ENCODE peak calls at places on chromosomes 13 and 19, in seven cellular contexts. M is ovary, E is body of pancreas, J is right atrium auricular region, B is upper lobe of right lung, H is pancreas, G is ascending aorta. L is an unnamed sample. For H3K4me1, the result is how much of the 10 kb centered on the place peaks cover.

GRCh38 chr13:49226613-49227012 is 6.5 kb downstream of the MLNR start:
- DNase-seq in G (no peak), E (no peak), M (no peak), J (no peak), H (no peak), B (no peak), L (no peak)

GRCh38 chr19:55085923-55086715 is 10.4 kb downstream of the EPS8L1 start:
- DNase-seq in E (no peak), G (no peak), H (no peak), M (no peak), B (no peak), J (no peak), L (no peak)

GRCh38 chr13:113601166-113602070 is 16.9 kb downstream of the TFDP1 start:
- DNase-seq in E (no peak), M (no peak), G (no peak), B (no peak), H (no peak), J (no peak), L (no peak)

GRCh38 chr13:112685856-112686255 is 4.0 kb upstream of the ATP11A start:
- DNase-seq in H (no peak), G (peak), M (no peak), B (peak), J (peak), E (peak), L (no peak)

GRCh38 chr19:31668916-31669315 is 319.7 kb upstream of the TSHZ3 start:
- DNase-seq in B (no peak), H (no peak), G (no peak), J (no peak), E (no peak), M (no peak), L (no peak)

GRCh38 chr13:46296920-46297319 is 85.2 kb downstream of the LRRC63 start:
- DNase-seq in B (no peak), E (peak), M (no peak), J (no peak), H (no peak), G (no peak), L (no peak)

GRCh38 chr13:112434032-112434431 is 57.9 kb downstream of the SPACA7 start:
- DNase-seq in G (no peak), H (no peak), M (no peak), E (no peak), B (no peak), J (peak), L (no peak)

GRCh38 chr13:23570099-23570926 is at the start of gene TNFRSF19:
- DNase-seq in E (peak), M (no peak), B (no peak), H (no peak), G (no peak), J (peak), L (no peak)

GRCh38 chr13:71290963-71291937 is 575.8 kb downstream of the DACH1 start:
- DNase-seq in G (peak), M (no peak), H (peak), E (peak), B (no peak), J (no peak), L (peak)

GRCh38 chr13:48585456-48585840 is 52.6 kb upstream of the RCBTB2 start:
- DNase-seq in J (no peak), B (no peak), M (no peak), H (no peak), G (no peak), E (peak), L (no peak)

GRCh38 chr19:27735314-27735713 is 1477.6 kb downstream of the UQCRFS1 start:
- DNase-seq in H (no peak), B (no peak), J (peak), M (no peak), G (no peak), E (no peak), L (no peak)

GRCh38 chr19:35718345-35719041 is 690 bp downstream of the KMT2B start:
- DNase-seq in M (peak), J (no peak), E (peak), H (peak), G (peak), B (peak), L (peak)

GRCh38 chr13:97367016-97367415 is 67.0 kb upstream of the RAP2A start:
- DNase-seq in E (peak), G (no peak), H (no peak), M (no peak), B (no peak), J (no peak), L (no peak)

GRCh38 chr13:109785892-109786450 is 412 bp downstream of the IRS2 start:
- DNase-seq in G (no peak), M (no peak), J (no peak), E (peak), H (no peak), B (no peak), L (no peak)

GRCh38 chr19:12293771-12294307 is 844 bp downstream of the ZNF44 start:
- DNase-seq in M (peak), J (peak), B (peak), H (peak), G (peak), E (peak), L (peak)

GRCh38 chr19:12647490-12648071 is 19.0 kb downstream of the MAN2B1 start:
- DNase-seq in J (no peak), G (no peak), M (peak), E (peak), H (peak), B (peak), L (no peak)

GRCh38 chr19:4622695-4623421 is 16.5 kb upstream of the TNFAIP8L1 start:
- DNase-seq in H (no peak), G (no peak), M (no peak), E (no peak), J (no peak), B (no peak), L (no peak)

GRCh38 chr13:103100795-103101194 is 34.6 kb upstream of the SLC10A2 start:
- DNase-seq in G (no peak), M (no peak), B (no peak), H (no peak), J (no peak), E (no peak), L (no peak)

GRCh38 chr19:23075031-23075733 is 41.6 kb upstream of the ZNF730 start:
- DNase-seq in M (peak), J (peak), H (peak), G (peak), E (peak), B (peak), L (no peak)

GRCh38 chr19:20179946-20180345 is 12.9 kb downstream of the ZNF486 start:
- DNase-seq in M (no peak), E (no peak), J (no peak), G (no peak), H (no peak), B (no peak), L (no peak)

GRCh38 chr13:32267836-32268439 is 47.2 kb downstream of the ZAR1L start:
- DNase-seq in G (no peak), E (peak), M (no peak), H (peak), J (no peak), B (peak), L (peak)

GRCh38 chr19:12778020-12778904 is 2.9 kb upstream of the HOOK2 start:
- DNase-seq in H (peak), E (peak), G (peak), B (peak), M (peak), J (peak), L (peak)

GRCh38 chr13:71240906-71241305 is 626.1 kb downstream of the DACH1 start:
- DNase-seq in M (no peak), J (no peak), E (no peak), H (no peak), G (no peak), B (no peak), L (no peak)

GRCh38 chr19:39828015-39828633 is 5.8 kb downstream of the DYRK1B start:
- DNase-seq in B (no peak), G (no peak), J (no peak), E (no peak), H (no peak), M (no peak), L (no peak)

GRCh38 chr19:48629599-48630288 is 7.4 kb downstream of the DBP start:
- DNase-seq in G (no peak), J (peak), M (peak), B (peak), H (peak), E (no peak), L (no peak)

GRCh38 chr19:27966390-27966816 is 1246.5 kb downstream of the UQCRFS1 start:
- DNase-seq in M (no peak), H (no peak), B (no peak), E (no peak), J (no peak), G (no peak), L (no peak)

GRCh38 chr13:46559272-46559805 is 6.4 kb downstream of the LRCH1 start:
- DNase-seq in B (no peak), E (no peak), G (no peak), H (no peak), J (no peak), M (no peak), L (no peak)

GRCh38 chr19:29528946-29529645 is 3.3 kb downstream of the VSTM2B start:
- DNase-seq in E (no peak), H (no peak), J (no peak), M (peak), G (no peak), B (peak), L (no peak)
- H3K4me1 ChIP-seq in E (under half), H (under half), J (half or more), M (under half), G (under half), B (under half), L (under half)

GRCh38 chr19:18844806-18845329 is 13.1 kb downstream of the UPF1 start:
- DNase-seq in G (no peak), H (no peak), J (no peak), B (no peak), E (no peak), M (no peak), L (no peak)
- H3K4me3 ChIP-seq in G (no peak), H (no peak), J (no peak), B (no peak), E (no peak), M (no peak), L (no peak)

GRCh38 chr13:74301200-74302063 is 167.2 kb upstream of the KLF12 start:
- DNase-seq in M (no peak), J (no peak), H (no peak), G (no peak), E (no peak), B (no peak), L (no peak)

GRCh38 chr13:74305876-74306275 is 171.7 kb upstream of the KLF12 start:
- DNase-seq in J (no peak), M (no peak), G (no peak), B (no peak), E (no peak), H (no peak), L (no peak)

DNA sequence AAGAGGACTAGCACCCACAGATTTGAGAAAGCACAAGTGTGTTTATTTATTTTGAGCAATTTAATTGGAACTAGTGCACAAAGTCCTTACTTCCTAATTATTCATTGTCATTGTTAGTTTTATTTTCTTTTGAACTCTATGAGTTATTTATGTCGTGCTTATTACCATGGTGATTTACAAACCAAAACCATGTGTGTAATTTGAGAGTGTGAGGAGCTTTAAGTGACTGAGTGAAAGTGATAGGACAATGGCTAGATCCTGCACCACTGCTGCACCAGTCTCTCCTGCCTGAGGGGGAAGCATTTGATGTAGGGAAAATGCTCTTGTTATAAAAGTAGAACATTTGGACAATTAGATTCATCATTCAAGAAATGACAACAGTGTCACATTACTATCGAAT is 172.3 kb upstream of the KLF12 start:
- DNase-seq in H (no peak), B (no peak), G (no peak), E (no peak), M (no peak), J (no peak), L (no peak)
- TF ChIP-seq CTCF in H (no peak), B (no peak), G (no peak), E (no peak), M (no peak), J (no peak), L (no peak)

GRCh38 chr19:3122512-3122870 is 13.3 kb upstream of the GNA15 start:
- DNase-seq in H (peak), J (no peak), E (no peak), G (no peak), B (no peak), M (no peak), L (no peak)

GRCh38 chr19:3123088-3123721 is 12.6 kb upstream of the GNA15 start:
- DNase-seq in E (no peak), M (peak), J (no peak), H (peak), B (peak), G (no peak), L (no peak)

GRCh38 chr19:3121396-3121795 is 14.4 kb upstream of the GNA15 start:
- DNase-seq in E (no peak), B (no peak), G (no peak), H (no peak), J (no peak), M (no peak), L (no peak)

GRCh38 chr19:3120611-3121231 is 15.1 kb upstream of the GNA15 start:
- DNase-seq in G (no peak), E (no peak), B (no peak), J (no peak), M (no peak), H (no peak), L (no peak)

DNA sequence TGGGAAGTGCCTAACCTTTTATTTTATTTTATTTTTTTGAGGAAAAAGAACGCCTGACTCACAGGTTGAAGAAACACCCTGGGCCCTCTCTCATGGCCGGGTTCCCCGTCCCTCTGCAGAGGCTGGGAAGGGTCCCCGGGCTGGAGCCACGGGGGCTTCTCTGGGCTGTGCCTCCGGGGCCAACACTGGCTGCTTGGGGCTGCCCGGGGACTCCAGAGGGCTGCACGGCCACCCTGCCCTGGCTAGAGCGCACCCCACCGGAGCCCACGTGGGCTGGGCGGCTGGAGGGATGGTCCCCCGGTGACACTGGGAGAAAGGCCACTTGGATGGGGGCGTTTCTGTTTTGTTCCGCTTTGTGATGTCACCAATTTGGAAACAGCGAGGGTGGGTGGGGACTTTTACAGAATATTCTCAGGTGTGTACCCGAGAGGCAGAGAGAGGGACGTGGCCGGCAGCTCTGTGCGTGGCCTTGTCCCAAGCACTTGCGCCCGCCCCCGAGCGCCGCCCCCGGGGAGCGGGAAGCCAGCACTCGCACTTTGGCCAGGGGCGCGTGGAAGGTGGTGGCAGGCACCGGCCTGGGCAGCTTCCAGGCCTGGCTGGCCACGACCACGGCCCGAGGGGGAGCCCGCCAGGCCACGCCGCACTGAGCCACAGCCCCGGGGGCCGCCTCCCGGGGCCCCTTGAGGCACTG is 13.9 kb upstream of the GNA15 start:
- DNase-seq in M (no peak), H (peak), J (no peak), E (no peak), G (no peak), B (no peak), L (no peak)
- H3K4me1 ChIP-seq in M (under half), H (under half), J (under half), E (under half), G (under half), B (under half), L (under half)

DNA sequence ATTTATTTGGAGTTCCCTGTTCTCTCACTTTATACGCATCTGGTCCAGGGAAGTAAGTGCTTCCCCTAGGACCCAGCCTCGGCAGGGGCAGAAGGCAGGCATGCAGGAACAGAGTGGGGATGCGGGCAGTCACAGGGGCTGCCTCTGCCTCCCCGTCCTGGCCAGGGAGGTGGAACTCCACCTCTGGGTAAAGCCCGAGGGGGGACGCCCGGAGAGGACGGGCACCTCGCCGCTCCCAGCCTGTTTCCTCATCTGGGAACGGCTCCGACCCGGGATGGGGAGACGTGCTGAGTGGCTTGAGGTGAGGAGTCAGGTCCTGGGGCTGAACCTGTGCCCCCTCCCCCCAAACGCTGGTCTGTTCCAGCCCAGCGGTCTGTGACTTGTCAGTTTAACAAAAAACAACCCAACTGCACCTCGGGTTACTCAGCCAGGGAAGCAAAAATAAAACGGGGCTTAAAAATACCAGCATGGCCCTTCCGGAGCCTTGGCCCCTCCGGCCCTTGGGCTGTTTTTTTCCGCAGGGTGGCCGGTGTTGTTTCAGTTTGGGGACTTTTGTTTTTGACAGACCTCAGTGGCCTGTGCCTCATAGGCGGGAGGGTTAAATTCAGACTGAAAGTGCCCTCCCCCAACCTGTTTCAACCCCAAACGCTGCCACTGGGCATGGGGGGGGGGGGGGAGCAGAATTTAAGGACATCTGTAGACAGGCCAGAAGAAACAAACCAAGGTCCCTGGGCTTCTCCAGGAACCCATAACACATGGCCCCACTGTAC is 4.1 kb downstream of the TCF3 start:
- DNase-seq in B (no peak), G (no peak), J (no peak), H (no peak), E (no peak), M (no peak), L (no peak)
- H3K4me3 ChIP-seq in B (no peak), G (no peak), J (no peak), H (no peak), E (no peak), M (no peak), L (no peak)

GRCh38 chr13:34391071-34391470 is 551.0 kb upstream of the NBEA start:
- DNase-seq in E (no peak), H (no peak), G (no peak), J (no peak), M (no peak), B (no peak), L (no peak)
- TF ChIP-seq CTCF in E (no peak), H (no peak), G (no peak), J (no peak), M (no peak), B (no peak), L (no peak)